ENCODE peak calls at places on chromosomes 1 and 21, in nine cellular contexts. A is lung, N is A549, B is heart left ventricle, R is left ventricle myocardium inferior, I is tibial nerve, H is mesendoderm, J is fibroblast of lung, Z is IMR-90. S is an unnamed sample.

GRCh38 chr21:41411449-41412089 is 14.5 kb upstream of the MX1 start:
- DNase-seq in J (no peak), I (no peak), B (no peak), N (peak; percentile 15), A (peak; percentile 78), H (peak; percentile 64), Z (no peak), R (no peak), S (no peak)

GRCh38 chr1:41880261-41880660 is 38.5 kb downstream of the HIVEP3 start:
- DNase-seq in H (no peak), N (no peak), B (no peak), Z (peak; percentile 63), J (no peak), R (no peak), I (no peak), A (no peak), S (no peak)

GRCh38 chr1:36731226-36732037 is 248.7 kb upstream of the CSF3R start:
- DNase-seq in B (no peak), R (no peak), I (no peak), H (peak; percentile 51), Z (no peak), J (no peak), A (no peak), N (no peak), S (no peak)

GRCh38 chr1:237709355-237709754 is 181.4 kb downstream of the ZP4 start:
- DNase-seq in A (no peak), N (no peak), B (no peak), J (no peak), Z (no peak), R (no peak), I (no peak), H (no peak), S (no peak)

GRCh38 chr1:201212461-201213055 is 21.9 kb downstream of the IGFN1 start:
- DNase-seq in H (no peak), R (no peak), B (no peak), Z (no peak), A (no peak), J (no peak), N (no peak), I (no peak), S (no peak)

GRCh38 chr1:71494163-71494562 is 413.3 kb upstream of the ZRANB2 start:
- DNase-seq in H (no peak), R (no peak), B (no peak), I (no peak), A (no peak), N (no peak), J (no peak), Z (no peak), S (no peak)

GRCh38 chr21:17673261-17674020 is 60.7 kb upstream of the BTG3 start:
- DNase-seq in H (peak; percentile 66), R (no peak), A (no peak), J (no peak), Z (no peak), I (no peak), N (no peak), B (no peak), S (no peak)

GRCh38 chr1:205355054-205355453 is 1.7 kb downstream of the KLHDC8A start:
- DNase-seq in A (peak; percentile 85), J (peak; percentile 10), Z (no peak), R (no peak), N (peak; percentile 51), B (no peak), H (no peak), I (no peak), S (no peak)

GRCh38 chr1:182649041-182649440 is 35.3 kb downstream of the RGS8 start:
- DNase-seq in I (no peak), N (no peak), J (no peak), A (no peak), R (no peak), B (no peak), Z (no peak), H (no peak), S (no peak)

GRCh38 chr1:214753236-214753852 is 150.3 kb downstream of the CENPF start:
- DNase-seq in Z (no peak), H (no peak), J (no peak), R (no peak), B (no peak), A (no peak), I (no peak), N (no peak), S (no peak)

GRCh38 chr1:24940231-24940630 is 10.2 kb upstream of the RUNX3 start:
- DNase-seq in N (no peak), H (no peak), J (no peak), Z (no peak), B (no peak), I (no peak), R (no peak), A (no peak), S (no peak)

GRCh38 chr1:149962039-149962647 is 25.5 kb upstream of the MTMR11 start:
- DNase-seq in Z (peak; percentile 82), N (peak; percentile 79), J (peak; percentile 89), R (no peak), A (peak; percentile 68), H (peak; percentile 67), B (peak; percentile 45), I (peak; percentile 23), S (no peak)
- H3K27ac ChIP-seq in Z (no peak overlapping the region), N (no peak overlapping the region), J (no peak overlapping the region), R (peak overlapping the region; percentile 69), A (no peak overlapping the region), H (no peak overlapping the region), B (peak overlapping the region; percentile 21), I (peak overlapping the region; percentile 57), S (peak overlapping the region; percentile 53)

GRCh38 chr1:35555601-35556477 is 1.4 kb downstream of the KIAA0319L start:
- DNase-seq in H (no peak), A (no peak), J (no peak), N (peak; percentile 31), Z (peak; percentile 78), R (no peak), I (no peak), B (no peak), S (no peak)
- H3K4me1 ChIP-seq in H (peaks cover 12% of the 10 kb centered on the region), A (no peaks in the 10 kb centered on the region), J (peaks cover 7% of the 10 kb centered on the region), N (peaks cover 32% of the 10 kb centered on the region), Z (peaks cover 10% of the 10 kb centered on the region), R (peaks cover 74% of the 10 kb centered on the region), I (no peaks in the 10 kb centered on the region), B (no peaks in the 10 kb centered on the region), S (no peaks in the 10 kb centered on the region)

GRCh38 chr1:30892671-30893073 is 15.9 kb downstream of the SDC3 start:
- DNase-seq in Z (no peak), I (no peak), H (no peak), J (no peak), R (no peak), A (no peak), N (no peak), B (no peak), S (no peak)

GRCh38 chr1:30893776-30894507 is 14.6 kb downstream of the SDC3 start:
- DNase-seq in H (no peak), N (no peak), A (no peak), B (no peak), R (no peak), J (no peak), Z (no peak), I (no peak), S (no peak)

GRCh38 chr1:30895942-30896660 is 12.5 kb downstream of the SDC3 start:
- DNase-seq in J (no peak), Z (peak; percentile 21), I (no peak), B (no peak), H (peak; percentile 66), N (no peak), R (no peak), A (no peak), S (no peak)

GRCh38 chr1:30895382-30895941 is 13.1 kb downstream of the SDC3 start:
- DNase-seq in A (no peak), H (peak; percentile 56), R (no peak), Z (no peak), N (no peak), I (no peak), J (no peak), B (no peak), S (no peak)

DNA sequence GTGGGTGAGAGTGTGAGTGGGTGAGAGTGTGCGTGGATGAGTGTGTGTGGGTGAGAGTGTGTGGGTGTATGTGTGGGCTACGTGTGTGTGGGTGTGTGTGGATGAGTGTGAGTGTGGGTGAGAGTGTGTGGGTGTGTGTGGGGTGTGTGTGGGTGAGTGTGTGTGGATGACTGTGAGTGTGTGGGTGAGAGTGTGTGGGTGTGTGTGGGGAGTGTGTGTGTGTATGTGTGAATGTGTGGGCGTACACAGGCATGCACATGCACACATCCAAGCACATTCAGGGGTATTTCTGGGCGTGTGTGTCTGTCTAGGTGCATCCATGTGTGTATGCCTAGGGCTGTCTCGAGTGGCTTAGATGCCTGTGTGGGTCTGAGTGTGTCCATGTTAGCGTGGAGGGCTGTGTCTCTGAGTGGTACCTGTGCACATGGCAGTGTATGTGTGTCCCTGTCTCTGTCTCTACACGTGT is 14.0 kb downstream of the SDC3 start:
- DNase-seq in J (no peak), B (no peak), I (no peak), R (no peak), N (no peak), Z (no peak), H (no peak), A (no peak), S (no peak)
- H3K27ac ChIP-seq in J (no peak overlapping the region), B (no peak overlapping the region), I (no peak overlapping the region), R (no peak overlapping the region), N (no peak overlapping the region), Z (no peak overlapping the region), H (no peak overlapping the region), A (no peak overlapping the region), S (no peak overlapping the region)

GRCh38 chr1:54559111-54559548 is 11.1 kb downstream of the ACOT11 start:
- DNase-seq in H (no peak), N (no peak), A (no peak), R (peak; percentile 25), J (no peak), B (no peak), Z (no peak), I (no peak), S (no peak)

GRCh38 chr1:54557956-54558355 is 9.9 kb downstream of the ACOT11 start:
- DNase-seq in Z (peak; percentile 36), R (no peak), A (no peak), N (no peak), J (no peak), I (no peak), B (no peak), H (no peak), S (no peak)

GRCh38 chr1:54559771-54560231 is 11.8 kb downstream of the ACOT11 start:
- DNase-seq in B (peak; percentile 77), H (no peak), R (peak; percentile 80), I (no peak), A (no peak), J (no peak), Z (no peak), N (no peak), S (no peak)

GRCh38 chr1:54556110-54556509 is 8.1 kb downstream of the ACOT11 start:
- DNase-seq in N (no peak), H (no peak), I (no peak), Z (no peak), R (no peak), B (no peak), J (no peak), A (no peak), S (no peak)

DNA sequence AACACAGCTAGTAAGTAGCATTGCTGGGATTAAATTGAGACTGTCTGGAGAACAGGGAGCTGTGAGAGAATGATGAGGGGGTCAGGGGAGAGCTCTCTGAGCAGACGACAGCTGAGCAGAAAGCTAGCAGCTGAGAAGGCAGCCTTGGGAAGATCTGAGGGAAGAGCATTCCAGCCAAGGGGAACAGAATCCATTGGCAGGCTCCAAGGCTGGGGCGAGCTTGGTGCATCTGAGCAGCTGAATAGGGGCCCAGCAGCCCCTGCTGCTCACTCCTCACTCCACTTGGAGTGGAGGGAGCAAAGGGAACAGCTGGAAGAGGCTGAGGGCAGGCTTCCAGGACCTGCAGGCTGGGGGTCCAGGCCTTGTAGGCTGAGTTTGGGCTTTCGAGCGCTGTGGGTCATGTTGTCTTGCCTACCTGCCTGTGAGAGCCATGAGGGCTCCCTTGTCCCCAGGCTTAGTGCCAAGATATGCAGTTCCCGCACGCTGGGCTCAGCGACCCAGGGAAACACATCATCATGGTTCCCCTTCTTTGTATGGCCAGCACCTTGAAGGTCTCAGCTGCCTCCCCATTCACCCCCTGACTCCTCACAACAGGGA is 10.5 kb downstream of the ACOT11 start:
- DNase-seq in H (no peak), I (no peak), B (no peak), J (no peak), N (no peak), A (no peak), Z (no peak), R (no peak), S (no peak)
- H3K4me1 ChIP-seq in H (no peaks in the 10 kb centered on the region), I (no peaks in the 10 kb centered on the region), B (no peaks in the 10 kb centered on the region), J (no peaks in the 10 kb centered on the region), N (no peaks in the 10 kb centered on the region), A (peaks cover 4% of the 10 kb centered on the region), Z (peaks cover 2% of the 10 kb centered on the region), R (peaks cover 55% of the 10 kb centered on the region), S (no peaks in the 10 kb centered on the region)